ENCODE peak calls at places on chromosomes 16 and 17, in four cellular contexts. L is MM.1S, G is keratinocyte, J is fibroblast of lung. F is an unnamed sample.

GRCh38 chr17:60127068-60128064 is 22.4 kb upstream of the CA4 start:
- DNase-seq in L (no peak), G (no peak), J (no peak), F (no peak)

GRCh38 chr16:66924527-66925321 is 611 bp downstream of the RRAD start:
- DNase-seq in L (peak), G (no peak), J (no peak), F (peak)

GRCh38 chr16:57534881-57535658 is 1.3 kb downstream of the CCDC102A start:
- DNase-seq in L (no peak), G (no peak), J (no peak), F (no peak)

GRCh38 chr16:28596115-28596630 is 677 bp downstream of the SULT1A2 start:
- DNase-seq in L (no peak), G (no peak), J (no peak), F (no peak)

GRCh38 chr17:66310528-66311148 is 8.2 kb downstream of the PRKCA start:
- DNase-seq in L (no peak), G (no peak), J (no peak), F (no peak)

GRCh38 chr16:22070361-22071351 is 21.7 kb upstream of the VWA3A start:
- DNase-seq in L (no peak), G (no peak), J (peak), F (no peak)

GRCh38 chr16:80852261-80852872 is 48.0 kb upstream of the CDYL2 start:
- DNase-seq in L (peak), G (no peak), J (peak), F (peak)

GRCh38 chr17:67575325-67575724 is 142.4 kb upstream of the NOL11 start:
- DNase-seq in L (no peak), G (no peak), J (no peak), F (no peak)

GRCh38 chr17:82921426-82921825 is 81.6 kb upstream of the ZNF750 start:
- DNase-seq in L (no peak), G (no peak), J (no peak), F (no peak)

GRCh38 chr17:77909816-77910215 is 48.7 kb upstream of the TNRC6C start:
- DNase-seq in L (no peak), G (no peak), J (no peak), F (no peak)

GRCh38 chr16:19703218-19703617 is 14.8 kb downstream of the KNOP1 start:
- DNase-seq in L (no peak), G (no peak), J (no peak), F (no peak)

GRCh38 chr16:84993926-84994325 is 17.4 kb downstream of the ZDHHC7 start:
- DNase-seq in L (no peak), G (no peak), J (no peak), F (no peak)

GRCh38 chr16:57795431-57795878 is 6.8 kb downstream of the KIFC3 start:
- DNase-seq in L (peak), G (no peak), J (peak), F (peak)

GRCh38 chr17:65463242-65463641 is 98.2 kb downstream of the AXIN2 start:
- DNase-seq in L (no peak), G (no peak), J (peak), F (no peak)

GRCh38 chr16:68993421-68993820 is 112.0 kb upstream of the HAS3 start:
- DNase-seq in L (no peak), G (no peak), J (no peak), F (no peak)

GRCh38 chr17:384622-385194 is 32.1 kb upstream of the RPH3AL start:
- DNase-seq in L (no peak), G (no peak), J (no peak), F (no peak)

GRCh38 chr17:74663566-74663965 is 40.0 kb upstream of the CD300E start:
- DNase-seq in L (no peak), G (no peak), J (peak), F (no peak)

GRCh38 chr17:66431080-66431795 is 128.8 kb downstream of the PRKCA start:
- DNase-seq in L (no peak), G (no peak), J (peak), F (no peak)

GRCh38 chr17:80990921-80991644 is 558 bp upstream of the CHMP6 start:
- DNase-seq in L (no peak), G (no peak), J (no peak), F (no peak)

GRCh38 chr17:73017653-73018052 is 74.8 kb downstream of the SLC39A11 start:
- DNase-seq in L (no peak), G (no peak), J (peak), F (peak)

GRCh38 chr16:70614208-70614951 is 32.0 kb upstream of the IL34 start:
- DNase-seq in L (no peak), G (no peak), J (no peak), F (no peak)

GRCh38 chr17:80882323-80882722 is 109.3 kb upstream of the CHMP6 start:
- DNase-seq in L (no peak), G (no peak), J (no peak), F (no peak)

DNA sequence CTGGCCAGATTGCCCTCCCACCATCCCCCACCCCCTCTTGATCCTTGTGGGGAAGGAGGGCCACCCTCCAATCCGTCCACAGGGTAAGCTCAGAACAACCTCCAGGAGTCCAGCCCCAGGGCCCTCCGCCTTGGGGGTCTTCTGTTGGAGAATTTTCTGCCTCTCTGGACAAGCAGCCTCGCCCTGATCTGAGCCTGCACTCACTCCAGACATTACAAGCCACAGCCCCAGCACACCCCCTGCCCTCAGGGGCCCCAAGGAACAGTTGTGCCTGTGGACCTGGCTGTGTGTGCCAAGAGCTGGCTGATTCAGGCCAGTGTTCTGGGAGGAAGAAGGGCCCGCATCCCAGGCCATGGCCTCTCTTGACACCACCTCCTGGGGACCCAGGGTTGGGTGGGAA is 466 bp upstream of the ARHGAP27 start:
- DNase-seq in L (no peak), G (no peak), J (no peak), F (peak)
- H2AFZ ChIP-seq in L (peak), G (no peak), J (no peak), F (peak)

GRCh38 chr16:86509759-86510464 is 415 bp upstream of the FOXF1 start:
- DNase-seq in L (no peak), G (no peak), J (peak), F (no peak)

GRCh38 chr16:86505899-86506864 is 4.1 kb upstream of the FOXF1 start:
- DNase-seq in L (no peak), G (no peak), J (no peak), F (no peak)

GRCh38 chr16:86508947-86509758 is 1.2 kb upstream of the FOXF1 start:
- DNase-seq in L (no peak), G (no peak), J (peak), F (peak)

GRCh38 chr16:86507173-86508027 is 2.9 kb upstream of the FOXF1 start:
- DNase-seq in L (no peak), G (no peak), J (no peak), F (no peak)

DNA sequence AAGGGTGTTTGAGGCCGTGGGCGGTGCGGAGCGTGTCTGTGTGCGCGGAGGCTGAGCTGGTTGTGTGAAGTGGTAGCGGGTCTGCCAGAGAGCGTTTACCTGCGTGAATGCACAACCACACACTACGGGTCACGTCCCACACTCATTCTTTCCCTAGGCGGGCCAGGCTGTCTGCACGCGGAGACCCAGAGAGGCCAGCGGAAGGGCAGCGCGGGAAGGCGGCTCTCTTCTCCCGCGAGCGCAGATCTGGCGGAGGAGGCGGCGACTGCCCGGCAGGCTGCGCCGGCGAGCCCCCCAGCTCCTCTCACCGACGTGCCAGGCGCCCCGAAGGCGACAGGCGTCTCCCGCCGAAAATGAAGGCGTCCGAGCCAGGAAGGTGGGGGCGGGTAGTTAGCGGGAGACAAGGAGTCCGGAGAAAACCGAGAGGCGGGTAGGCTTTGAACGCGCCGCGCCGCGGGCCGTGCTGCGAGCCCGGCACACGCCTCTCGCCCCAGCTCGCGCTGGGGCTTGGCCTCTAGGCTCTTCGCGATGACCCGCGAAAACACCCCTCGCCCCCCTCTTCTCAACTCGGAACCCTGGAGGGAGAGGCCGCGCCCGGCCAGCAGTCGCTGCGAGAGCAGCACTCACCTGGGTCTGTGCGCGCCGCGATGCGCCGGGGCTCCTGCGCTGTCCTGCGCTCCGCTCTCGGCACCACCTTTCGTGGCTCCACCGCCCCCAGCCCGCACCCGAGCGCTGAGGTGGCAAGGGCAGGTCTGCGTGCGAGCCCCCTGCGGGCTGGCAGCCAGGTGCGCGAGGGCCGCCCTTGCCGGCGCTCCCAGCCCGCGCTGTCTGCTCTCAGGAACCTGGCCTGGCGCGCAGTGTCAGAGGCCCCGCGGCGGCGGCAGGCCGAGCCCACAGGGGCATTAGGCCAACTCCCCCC is 2.0 kb upstream of the FOXF1 start:
- DNase-seq in L (no peak), G (no peak), J (peak), F (no peak)
- TF ChIP-seq EZH2 in L (no peak), G (peak), J (no peak), F (no peak)

GRCh38 chr16:636206-637080 is at the start of gene METTL26:
- DNase-seq in L (peak), G (peak), J (peak), F (peak)
- TF ChIP-seq CTCF in L (no peak), G (no peak), J (no peak), F (no peak)

DNA sequence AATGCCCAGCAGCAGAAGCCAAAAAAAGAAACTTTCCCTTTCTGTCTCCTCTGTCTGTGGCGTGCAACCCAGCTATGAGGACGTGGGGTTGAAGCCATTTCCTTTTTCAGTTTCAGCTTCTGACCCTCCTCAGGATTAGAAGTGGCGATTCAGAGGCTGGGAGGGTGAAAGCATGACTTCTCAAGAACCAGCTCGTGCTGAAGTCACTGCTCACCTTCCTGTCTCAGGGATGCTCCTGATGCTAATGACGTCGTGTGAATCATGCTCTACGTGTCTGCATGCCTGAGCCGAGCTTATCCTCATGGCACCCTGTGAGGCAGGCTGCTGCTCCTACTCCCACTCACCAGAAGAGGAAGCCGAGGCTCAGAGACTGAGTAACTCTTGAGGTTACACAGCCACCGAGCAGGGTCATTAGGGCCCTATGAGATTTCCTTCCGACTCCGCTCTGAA is 5.7 kb upstream of the LPO start:
- DNase-seq in L (peak), G (peak), J (peak), F (peak)
- H2AFZ ChIP-seq in L (no peak), G (no peak), J (peak), F (no peak)

GRCh38 chr17:39622380-39623006 is 4.3 kb upstream of the PPP1R1B start:
- DNase-seq in L (peak), G (no peak), J (no peak), F (peak)

GRCh38 chr17:39619786-39620101 is 7.0 kb upstream of the PPP1R1B start:
- DNase-seq in L (no peak), G (no peak), J (no peak), F (no peak)

GRCh38 chr17:39624313-39624712 is 2.4 kb upstream of the PPP1R1B start:
- DNase-seq in L (no peak), G (no peak), J (no peak), F (no peak)

GRCh38 chr17:39623356-39623950 is 3.3 kb upstream of the PPP1R1B start:
- DNase-seq in L (peak), G (no peak), J (peak), F (peak)

DNA sequence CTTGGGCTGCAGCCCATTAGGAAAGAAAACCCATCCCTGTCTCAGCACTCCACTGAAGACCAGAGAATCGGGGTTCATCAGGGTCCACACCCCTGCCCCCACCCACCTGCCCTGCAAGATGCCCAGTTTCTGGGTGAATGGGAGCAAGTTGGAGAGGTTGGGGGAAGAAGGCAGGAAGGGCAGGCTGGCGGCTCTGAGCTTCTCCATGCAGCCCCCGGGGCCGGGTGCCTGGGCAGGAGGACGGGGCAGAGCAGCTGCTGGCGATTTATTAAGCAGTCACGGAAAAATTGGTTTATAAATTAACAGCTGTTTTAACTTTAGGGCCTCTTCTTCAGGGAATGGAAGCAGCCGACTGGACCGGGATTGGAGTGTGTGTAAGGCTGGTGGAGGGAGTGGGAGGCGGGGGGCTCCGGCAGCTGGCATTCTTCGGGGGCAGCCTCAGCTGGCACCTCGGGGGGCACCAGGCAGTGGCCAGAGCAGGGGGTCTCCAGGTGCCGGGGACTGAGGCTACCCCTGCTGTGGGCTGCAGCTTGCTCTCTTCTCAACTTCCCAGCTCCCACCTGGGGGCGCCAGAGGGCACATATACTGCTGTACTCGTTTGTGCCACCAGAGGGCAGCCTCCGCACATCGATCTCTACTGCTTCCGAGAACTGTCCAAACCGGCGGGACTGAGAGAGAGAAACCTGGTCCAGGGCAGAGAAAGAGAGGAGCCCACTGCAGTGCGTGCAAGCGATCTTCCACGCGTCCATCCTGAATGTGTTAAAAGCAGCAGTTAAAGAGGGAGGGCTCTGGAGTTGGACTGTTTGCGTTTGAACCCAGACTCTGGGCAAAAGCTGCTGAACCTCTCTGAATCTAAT is 5.0 kb upstream of the PPP1R1B start:
- DNase-seq in L (peak), G (no peak), J (peak), F (peak)
- TF ChIP-seq EZH2 in L (no peak), G (no peak), J (peak), F (no peak)

DNA sequence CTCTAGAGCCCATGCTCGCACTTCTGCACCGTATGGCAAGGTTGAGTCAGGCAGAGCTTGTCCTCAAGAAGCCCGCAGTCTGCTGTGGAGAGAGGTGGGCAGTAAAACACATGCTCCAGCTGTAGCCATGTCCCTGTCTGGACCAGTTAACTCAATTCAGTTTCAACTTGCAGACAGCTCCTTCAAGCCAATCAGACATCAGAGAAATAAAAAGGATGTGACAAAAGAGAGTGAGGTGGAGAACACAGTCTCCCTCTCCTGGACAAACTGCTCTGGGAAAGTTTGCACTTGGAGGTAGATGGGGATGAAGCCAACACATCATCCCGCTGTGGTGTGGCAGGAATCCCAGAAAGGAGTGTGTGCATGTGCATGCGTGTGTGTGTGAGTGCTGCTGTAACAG is 358.5 kb upstream of the ASIC2 start:
- DNase-seq in L (no peak), G (no peak), J (peak), F (peak)
- TF ChIP-seq CTCF in L (no peak), G (peak), J (no peak), F (no peak)

DNA sequence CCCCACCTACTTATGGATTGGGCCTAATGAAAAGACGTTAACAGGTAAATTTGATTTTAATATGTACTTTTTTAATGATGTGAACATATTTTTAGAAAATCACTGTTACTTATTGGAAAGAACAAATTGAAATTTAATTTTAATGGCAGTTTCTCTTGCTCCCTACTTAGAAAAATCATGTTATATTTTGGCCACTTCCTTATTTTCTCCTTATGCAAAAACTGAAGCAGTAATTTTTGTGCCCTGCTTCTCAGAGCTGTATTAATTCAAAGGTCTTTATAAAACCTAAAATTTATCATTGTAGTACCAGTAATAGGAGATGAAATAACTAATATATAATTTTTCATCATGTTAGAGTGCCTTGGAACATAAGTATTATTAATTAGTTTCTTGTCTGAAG is 2.8 kb downstream of the ZPBP2 start:
- DNase-seq in L (no peak), G (no peak), J (no peak), F (no peak)
- H2AFZ ChIP-seq in L (no peak), G (no peak), J (no peak), F (no peak)

GRCh38 chr16:77789646-77790370 is 1.4 kb downstream of the VAT1L start:
- DNase-seq in L (no peak), G (no peak), J (no peak), F (no peak)

GRCh38 chr16:77786448-77786847 is 1.9 kb upstream of the VAT1L start:
- DNase-seq in L (no peak), G (no peak), J (no peak), F (no peak)

GRCh38 chr16:77789085-77789611 is 784 bp downstream of the VAT1L start:
- DNase-seq in L (no peak), G (no peak), J (no peak), F (no peak)

GRCh38 chr16:77787452-77787851 is 912 bp upstream of the VAT1L start:
- DNase-seq in L (no peak), G (no peak), J (no peak), F (no peak)

DNA sequence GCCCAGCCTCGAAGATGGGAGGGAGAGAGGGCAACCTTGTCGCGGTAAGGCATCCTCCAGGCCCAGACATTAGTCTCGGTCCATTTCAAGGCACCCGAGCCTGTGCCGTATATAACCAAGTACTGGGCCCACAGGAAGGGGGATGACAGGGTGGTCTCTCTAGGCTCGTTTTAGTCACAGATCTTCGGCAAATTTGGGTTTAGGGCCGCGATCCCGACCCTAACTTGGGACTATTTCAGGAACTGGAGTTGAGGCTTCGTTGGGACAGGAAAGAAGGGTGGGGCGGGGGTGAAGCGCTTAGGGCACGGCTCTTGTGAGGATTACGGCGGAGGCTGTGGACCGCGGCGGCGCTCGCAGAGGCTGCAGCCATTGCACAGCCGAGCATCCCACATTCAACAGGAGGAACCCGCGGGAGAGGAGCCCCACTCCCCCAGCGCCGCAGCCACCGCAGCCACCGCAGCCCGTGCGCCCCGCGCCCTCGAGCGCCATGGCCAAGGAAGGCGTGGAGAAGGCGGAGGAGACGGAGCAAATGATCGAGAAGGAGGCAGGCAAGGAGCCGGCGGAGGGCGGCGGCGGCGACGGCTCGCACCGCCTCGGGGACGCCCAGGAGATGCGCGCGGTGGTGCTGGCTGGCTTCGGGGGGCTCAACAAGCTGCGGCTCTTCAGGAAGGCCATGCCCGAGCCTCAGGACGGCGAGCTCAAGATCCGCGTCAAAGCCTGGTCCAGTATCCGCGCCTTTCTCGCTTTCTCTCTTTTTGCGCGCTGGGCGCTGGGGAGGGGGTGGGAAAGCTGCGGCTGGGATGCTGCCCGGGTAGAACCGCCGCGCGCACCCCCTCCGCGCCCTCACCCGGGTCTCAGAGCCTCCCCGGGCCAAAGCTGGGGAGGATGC is at the start of gene VAT1L:
- DNase-seq in L (peak), G (no peak), J (peak), F (no peak)
- TF ChIP-seq EZH2 in L (no peak), G (peak), J (no peak), F (no peak)

GRCh38 chr17:57399690-57400089 is 143.4 kb downstream of the MSI2 start:
- DNase-seq in L (no peak), G (no peak), J (no peak), F (no peak)
- TF ChIP-seq CTCF in L (no peak), G (no peak), J (no peak), F (peak)

F was measured in PC-3.